ENCODE peak calls at places on chromosomes 12 and 14, in nine cellular contexts. R is Panc1, T is heart left ventricle, A is naive B cell, O is heart right ventricle, N is ELR, X is aorta, I is T-helper 2 cell, W is Daoy. Q is an unnamed sample.
A peak's percentile ranks its signal among the peaks of the same experiment; 100 is the strongest.

GRCh38 chr12:3747976-3748619 is 4.8 kb downstream of the CRACR2A start:
- DNase-seq in R (no peak), T (no peak), A (no peak), O (no peak), N (no peak), X (no peak), I (no peak), W (no peak), Q (no peak)

GRCh38 chr14:70048313-70048654 is 140.5 kb downstream of the SLC8A3 start:
- DNase-seq in R (no peak), T (no peak), A (no peak), O (no peak), N (no peak), X (no peak), I (no peak), W (no peak), Q (no peak)

GRCh38 chr14:94473666-94474410 is 2.2 kb downstream of the SERPINA9 start:
- DNase-seq in R (no peak), T (no peak), A (no peak), O (no peak), N (no peak), X (no peak), I (no peak), W (no peak), Q (no peak)

GRCh38 chr14:44404599-44405349 is 102.3 kb downstream of the FSCB start:
- DNase-seq in R (no peak), T (no peak), A (no peak), O (no peak), N (no peak), X (no peak), I (no peak), W (no peak), Q (no peak)

GRCh38 chr14:99779751-99780150 is 13.5 kb upstream of the EML1 start:
- DNase-seq in R (no peak), T (no peak), A (no peak), O (no peak), N (peak; percentile 97), X (no peak), I (no peak), W (peak; percentile 71), Q (no peak)

GRCh38 chr14:74907744-74908143 is 15.3 kb downstream of the RPS6KL1 start:
- DNase-seq in R (no peak), T (no peak), A (no peak), O (no peak), N (no peak), X (no peak), I (no peak), W (no peak), Q (no peak)

GRCh38 chr14:103091041-103091882 is 3.3 kb upstream of the EXOC3L4 start:
- DNase-seq in R (no peak), T (peak; percentile 48), A (peak; percentile 75), O (no peak), N (peak; percentile 66), X (no peak), I (peak; percentile 76), W (peak; percentile 65), Q (no peak)

GRCh38 chr14:58584383-58584782 is 53.4 kb upstream of the DACT1 start:
- DNase-seq in R (no peak), T (no peak), A (no peak), O (no peak), N (no peak), X (no peak), I (no peak), W (no peak), Q (no peak)

GRCh38 chr12:19847294-19848059 is 408.2 kb downstream of the AEBP2 start:
- DNase-seq in R (no peak), T (peak; percentile 41), A (no peak), O (peak; percentile 55), N (no peak), X (no peak), I (no peak), W (peak; percentile 41), Q (no peak)

GRCh38 chr14:104977681-104978647 is at the start of gene AHNAK2:
- DNase-seq in R (no peak), T (peak; percentile 74), A (peak; percentile 48), O (peak; percentile 62), N (peak; percentile 90), X (peak; percentile 89), I (peak; percentile 51), W (peak; percentile 91), Q (peak; percentile 94)

GRCh38 chr14:49940805-49941421 is 48.0 kb downstream of the ARF6 start:
- DNase-seq in R (no peak), T (no peak), A (no peak), O (no peak), N (peak; percentile 39), X (no peak), I (no peak), W (no peak), Q (no peak)

GRCh38 chr12:2431810-2432209 is 363.0 kb upstream of the FKBP4 start:
- DNase-seq in R (no peak), T (no peak), A (no peak), O (no peak), N (no peak), X (no peak), I (no peak), W (no peak), Q (no peak)

GRCh38 chr12:19205120-19205519 is 75.6 kb downstream of the PLEKHA5 start:
- DNase-seq in R (no peak), T (no peak), A (no peak), O (no peak), N (no peak), X (no peak), I (no peak), W (no peak), Q (no peak)

GRCh38 chr12:51972849-51973273 is 21.4 kb downstream of the ACVR1B start:
- DNase-seq in R (no peak), T (no peak), A (no peak), O (no peak), N (no peak), X (peak; percentile 72), I (peak; percentile 49), W (peak; percentile 67), Q (peak; percentile 86)

GRCh38 chr12:120214626-120215356 is 13.9 kb upstream of the RPLP0 start:
- DNase-seq in R (no peak), T (no peak), A (no peak), O (no peak), N (no peak), X (peak; percentile 47), I (no peak), W (no peak), Q (no peak)

GRCh38 chr12:21780786-21781185 is 6.3 kb upstream of the KCNJ8 start:
- DNase-seq in R (no peak), T (no peak), A (no peak), O (no peak), N (no peak), X (no peak), I (no peak), W (no peak), Q (no peak)

GRCh38 chr14:94474581-94475031 is 1.4 kb downstream of the SERPINA9 start:
- DNase-seq in R (no peak), T (no peak), A (no peak), O (no peak), N (peak; percentile 81), X (no peak), I (no peak), W (peak; percentile 75), Q (no peak)

GRCh38 chr12:6238875-6239274 is 38.7 kb downstream of the CD9 start:
- DNase-seq in R (no peak), T (no peak), A (no peak), O (no peak), N (no peak), X (peak; percentile 10), I (no peak), W (no peak), Q (peak; percentile 1)

GRCh38 chr12:117101953-117102833 is 3.0 kb upstream of the TESC start:
- DNase-seq in R (no peak), T (no peak), A (no peak), O (no peak), N (no peak), X (peak; percentile 20), I (no peak), W (no peak), Q (peak; percentile 42)

GRCh38 chr14:91219505-91220389 is 24.8 kb downstream of the GPR68 start:
- DNase-seq in R (no peak), T (peak; percentile 44), A (no peak), O (peak; percentile 42), N (no peak), X (no peak), I (no peak), W (no peak), Q (no peak)

GRCh38 chr14:71166434-71166833 is 259.2 kb downstream of the PCNX1 start:
- DNase-seq in R (no peak), T (no peak), A (no peak), O (no peak), N (peak; percentile 67), X (no peak), I (no peak), W (peak; percentile 57), Q (no peak)

GRCh38 chr12:132559652-132560420 is 50.5 kb downstream of the LRCOL1 start:
- DNase-seq in R (no peak), T (peak; percentile 47), A (peak; percentile 38), O (no peak), N (peak; percentile 56), X (no peak), I (no peak), W (peak; percentile 70), Q (no peak)

GRCh38 chr14:69090187-69090789 is 62.6 kb downstream of the DCAF5 start:
- DNase-seq in R (no peak), T (peak; percentile 24), A (peak; percentile 1), O (peak; percentile 18), N (peak; percentile 64), X (no peak), I (peak; percentile 6), W (peak; percentile 46), Q (no peak)

GRCh38 chr12:59040651-59041050 is 120.3 kb upstream of the LRIG3 start:
- DNase-seq in R (no peak), T (no peak), A (no peak), O (no peak), N (peak; percentile 76), X (no peak), I (no peak), W (peak; percentile 86), Q (no peak)

GRCh38 chr12:94970560-94970959 is 32.9 kb downstream of the NDUFA12 start:
- DNase-seq in R (no peak), T (no peak), A (no peak), O (no peak), N (no peak), X (no peak), I (no peak), W (no peak), Q (no peak)

GRCh38 chr14:78595797-78596196 is 425.6 kb downstream of the NRXN3 start:
- DNase-seq in R (no peak), T (no peak), A (no peak), O (no peak), N (peak; percentile 18), X (no peak), I (no peak), W (no peak), Q (no peak)

GRCh38 chr12:109740694-109741245 is 27.1 kb downstream of the FAM222A start:
- DNase-seq in R (no peak), T (no peak), A (no peak), O (no peak), N (no peak), X (peak; percentile 12), I (no peak), W (no peak), Q (peak; percentile 60)

GRCh38 chr12:75553398-75553797 is 42.0 kb upstream of the KRR1 start:
- DNase-seq in R (no peak), T (peak; percentile 23), A (no peak), O (no peak), N (no peak), X (no peak), I (no peak), W (no peak), Q (no peak)

GRCh38 chr12:118958520-118958919 is 22.8 kb upstream of the SRRM4 start:
- DNase-seq in R (no peak), T (no peak), A (no peak), O (no peak), N (no peak), X (no peak), I (no peak), W (no peak), Q (no peak)

GRCh38 chr12:53652366-53652765 is 23.5 kb downstream of the ATP5MC2 start:
- DNase-seq in R (no peak), T (no peak), A (no peak), O (no peak), N (no peak), X (no peak), I (no peak), W (peak; percentile 60), Q (no peak)

GRCh38 chr12:113152835-113153814 is 3.6 kb downstream of the CFAP73 start:
- DNase-seq in R (peak; percentile 47), T (peak; percentile 63), A (peak; percentile 56), O (peak; percentile 45), N (peak; percentile 75), X (peak; percentile 78), I (peak; percentile 53), W (peak; percentile 91), Q (peak; percentile 90)